ENCODE peak calls at places on chromosome 20, in five cellular contexts. K is hypothalamus; Y is activated T-helper 9 cell treated with anti-CD3 and anti-CD28 coated beads, Interleukin-2, amount 50 U/mL, for 16 hours; E is GM20000; R is mucosa of descending colon. M is an unnamed sample.

GRCh38 chr20:10649080-10649816 is 24.6 kb downstream of the JAG1 start:
- DNase-seq in K (no peak), Y (no peak), E (no peak), R (no peak), M (no peak)

GRCh38 chr20:11117808-11118528 is 444.2 kb upstream of the JAG1 start:
- DNase-seq in K (no peak), Y (no peak), E (no peak), R (no peak), M (no peak)

GRCh38 chr20:3239867-3240775 is 1.1 kb upstream of the SLC4A11 start:
- DNase-seq in K (no peak), Y (no peak), E (peak), R (no peak), M (no peak)

GRCh38 chr20:3251806-3252205 is 12.8 kb upstream of the SLC4A11 start:
- DNase-seq in K (peak), Y (no peak), E (no peak), R (no peak), M (peak)

GRCh38 chr20:57919059-57919458 is 209.2 kb upstream of the PMEPA1 start:
- DNase-seq in K (no peak), Y (no peak), E (no peak), R (peak), M (no peak)

GRCh38 chr20:63124092-63124781 is 91.7 kb downstream of the YTHDF1 start:
- DNase-seq in K (no peak), Y (no peak), E (no peak), R (no peak), M (no peak)

GRCh38 chr20:40810336-40810735 is 121.3 kb upstream of the MAFB start:
- DNase-seq in K (no peak), Y (no peak), E (no peak), R (no peak), M (no peak)

GRCh38 chr20:24634855-24635254 is 165.4 kb downstream of the SYNDIG1 start:
- DNase-seq in K (peak), Y (no peak), E (no peak), R (no peak), M (peak)

GRCh38 chr20:57438552-57438951 is 47.4 kb downstream of the RBM38 start:
- DNase-seq in K (no peak), Y (no peak), E (no peak), R (no peak), M (no peak)